ENCODE peak calls at places on chromosomes 3 and 15, in eight cellular contexts. One of them, this sample, is unnamed.

GRCh38 chr3:71406945-71407629 is 176.4 kb downstream of the FOXP1 start:
- DNase-seq in stimulated activated CD8-positive, alpha-beta memory T cell treated with anti-CD3 and anti-CD28 coated beads, Interleukin-12 subunit alpha, Interleukin-12 subunit beta, amount 100 ng/mL, for 1 hour: no peak
- DNase-seq in NCI-H1694: no peak
- DNase-seq in activated T-cell treated with anti-CD3 and anti-CD28 coated beads, Interleukin-2, amount 50 U/mL, for 24 hours: no peak
- DNase-seq in cardiac septum: no peak
- DNase-seq in fibroblast of the conjunctiva: no peak
- DNase-seq in brain microvascular endothelial cell: no peak
- DNase-seq in cardiac fibroblast: no peak
- DNase-seq in this sample: no peak

GRCh38 chr3:13655074-13655913 is 106.4 kb downstream of the FBLN2 start:
- DNase-seq in stimulated activated CD8-positive, alpha-beta memory T cell treated with anti-CD3 and anti-CD28 coated beads, Interleukin-12 subunit alpha, Interleukin-12 subunit beta, amount 100 ng/mL, for 1 hour: no peak
- DNase-seq in NCI-H1694: no peak
- DNase-seq in activated T-cell treated with anti-CD3 and anti-CD28 coated beads, Interleukin-2, amount 50 U/mL, for 24 hours: peak
- DNase-seq in cardiac septum: no peak
- DNase-seq in fibroblast of the conjunctiva: no peak
- DNase-seq in brain microvascular endothelial cell: no peak
- DNase-seq in cardiac fibroblast: peak
- DNase-seq in this sample: peak

GRCh38 chr3:4394048-4394447 is 73.0 kb downstream of the SUMF1 start:
- DNase-seq in stimulated activated CD8-positive, alpha-beta memory T cell treated with anti-CD3 and anti-CD28 coated beads, Interleukin-12 subunit alpha, Interleukin-12 subunit beta, amount 100 ng/mL, for 1 hour: no peak
- DNase-seq in NCI-H1694: no peak
- DNase-seq in activated T-cell treated with anti-CD3 and anti-CD28 coated beads, Interleukin-2, amount 50 U/mL, for 24 hours: no peak
- DNase-seq in cardiac septum: no peak
- DNase-seq in fibroblast of the conjunctiva: no peak
- DNase-seq in brain microvascular endothelial cell: peak
- DNase-seq in cardiac fibroblast: peak
- DNase-seq in this sample: no peak

GRCh38 chr3:98291332-98291957 is 9.1 kb downstream of the OR5H2 start:
- DNase-seq in stimulated activated CD8-positive, alpha-beta memory T cell treated with anti-CD3 and anti-CD28 coated beads, Interleukin-12 subunit alpha, Interleukin-12 subunit beta, amount 100 ng/mL, for 1 hour: no peak
- DNase-seq in NCI-H1694: no peak
- DNase-seq in activated T-cell treated with anti-CD3 and anti-CD28 coated beads, Interleukin-2, amount 50 U/mL, for 24 hours: no peak
- DNase-seq in cardiac septum: no peak
- DNase-seq in fibroblast of the conjunctiva: no peak
- DNase-seq in brain microvascular endothelial cell: no peak
- DNase-seq in cardiac fibroblast: no peak
- DNase-seq in this sample: no peak

GRCh38 chr15:67331676-67332075 is 77.1 kb downstream of the IQCH start:
- DNase-seq in stimulated activated CD8-positive, alpha-beta memory T cell treated with anti-CD3 and anti-CD28 coated beads, Interleukin-12 subunit alpha, Interleukin-12 subunit beta, amount 100 ng/mL, for 1 hour: no peak
- DNase-seq in NCI-H1694: no peak
- DNase-seq in activated T-cell treated with anti-CD3 and anti-CD28 coated beads, Interleukin-2, amount 50 U/mL, for 24 hours: no peak
- DNase-seq in cardiac septum: no peak
- DNase-seq in fibroblast of the conjunctiva: peak
- DNase-seq in brain microvascular endothelial cell: no peak
- DNase-seq in cardiac fibroblast: peak
- DNase-seq in this sample: no peak

GRCh38 chr3:128585189-128585588 is 65.4 kb downstream of the RPN1 start:
- DNase-seq in stimulated activated CD8-positive, alpha-beta memory T cell treated with anti-CD3 and anti-CD28 coated beads, Interleukin-12 subunit alpha, Interleukin-12 subunit beta, amount 100 ng/mL, for 1 hour: no peak
- DNase-seq in NCI-H1694: no peak
- DNase-seq in activated T-cell treated with anti-CD3 and anti-CD28 coated beads, Interleukin-2, amount 50 U/mL, for 24 hours: no peak
- DNase-seq in cardiac septum: no peak
- DNase-seq in fibroblast of the conjunctiva: no peak
- DNase-seq in brain microvascular endothelial cell: no peak
- DNase-seq in cardiac fibroblast: no peak
- DNase-seq in this sample: no peak

GRCh38 chr3:37447732-37448131 is 273.4 kb upstream of the LRRFIP2 start:
- DNase-seq in stimulated activated CD8-positive, alpha-beta memory T cell treated with anti-CD3 and anti-CD28 coated beads, Interleukin-12 subunit alpha, Interleukin-12 subunit beta, amount 100 ng/mL, for 1 hour: no peak
- DNase-seq in NCI-H1694: no peak
- DNase-seq in activated T-cell treated with anti-CD3 and anti-CD28 coated beads, Interleukin-2, amount 50 U/mL, for 24 hours: no peak
- DNase-seq in cardiac septum: no peak
- DNase-seq in fibroblast of the conjunctiva: no peak
- DNase-seq in brain microvascular endothelial cell: no peak
- DNase-seq in cardiac fibroblast: no peak
- DNase-seq in this sample: no peak

GRCh38 chr3:70065666-70066253 is 66.2 kb downstream of the SAMMSON start:
- DNase-seq in stimulated activated CD8-positive, alpha-beta memory T cell treated with anti-CD3 and anti-CD28 coated beads, Interleukin-12 subunit alpha, Interleukin-12 subunit beta, amount 100 ng/mL, for 1 hour: no peak
- DNase-seq in NCI-H1694: no peak
- DNase-seq in activated T-cell treated with anti-CD3 and anti-CD28 coated beads, Interleukin-2, amount 50 U/mL, for 24 hours: no peak
- DNase-seq in cardiac septum: no peak
- DNase-seq in fibroblast of the conjunctiva: no peak
- DNase-seq in brain microvascular endothelial cell: no peak
- DNase-seq in cardiac fibroblast: no peak
- DNase-seq in this sample: peak

GRCh38 chr15:92749172-92749571 is 93.6 kb upstream of the FAM174B start:
- DNase-seq in stimulated activated CD8-positive, alpha-beta memory T cell treated with anti-CD3 and anti-CD28 coated beads, Interleukin-12 subunit alpha, Interleukin-12 subunit beta, amount 100 ng/mL, for 1 hour: no peak
- DNase-seq in NCI-H1694: no peak
- DNase-seq in activated T-cell treated with anti-CD3 and anti-CD28 coated beads, Interleukin-2, amount 50 U/mL, for 24 hours: no peak
- DNase-seq in cardiac septum: no peak
- DNase-seq in fibroblast of the conjunctiva: no peak
- DNase-seq in brain microvascular endothelial cell: no peak
- DNase-seq in cardiac fibroblast: no peak
- DNase-seq in this sample: no peak

GRCh38 chr15:36136054-36136453 is 443.4 kb upstream of the CDIN1 start:
- DNase-seq in stimulated activated CD8-positive, alpha-beta memory T cell treated with anti-CD3 and anti-CD28 coated beads, Interleukin-12 subunit alpha, Interleukin-12 subunit beta, amount 100 ng/mL, for 1 hour: no peak
- DNase-seq in NCI-H1694: no peak
- DNase-seq in activated T-cell treated with anti-CD3 and anti-CD28 coated beads, Interleukin-2, amount 50 U/mL, for 24 hours: no peak
- DNase-seq in cardiac septum: no peak
- DNase-seq in fibroblast of the conjunctiva: no peak
- DNase-seq in brain microvascular endothelial cell: no peak
- DNase-seq in cardiac fibroblast: no peak
- DNase-seq in this sample: no peak

GRCh38 chr3:155747286-155747685 is 2.4 kb upstream of the PLCH1 start:
- DNase-seq in stimulated activated CD8-positive, alpha-beta memory T cell treated with anti-CD3 and anti-CD28 coated beads, Interleukin-12 subunit alpha, Interleukin-12 subunit beta, amount 100 ng/mL, for 1 hour: no peak
- DNase-seq in NCI-H1694: no peak
- DNase-seq in activated T-cell treated with anti-CD3 and anti-CD28 coated beads, Interleukin-2, amount 50 U/mL, for 24 hours: no peak
- DNase-seq in cardiac septum: no peak
- DNase-seq in fibroblast of the conjunctiva: no peak
- DNase-seq in brain microvascular endothelial cell: no peak
- DNase-seq in cardiac fibroblast: no peak
- DNase-seq in this sample: no peak

GRCh38 chr15:63233667-63234419 is 43.6 kb upstream of the APH1B start:
- DNase-seq in stimulated activated CD8-positive, alpha-beta memory T cell treated with anti-CD3 and anti-CD28 coated beads, Interleukin-12 subunit alpha, Interleukin-12 subunit beta, amount 100 ng/mL, for 1 hour: no peak
- DNase-seq in NCI-H1694: no peak
- DNase-seq in activated T-cell treated with anti-CD3 and anti-CD28 coated beads, Interleukin-2, amount 50 U/mL, for 24 hours: no peak
- DNase-seq in cardiac septum: no peak
- DNase-seq in fibroblast of the conjunctiva: no peak
- DNase-seq in brain microvascular endothelial cell: peak
- DNase-seq in cardiac fibroblast: peak
- DNase-seq in this sample: no peak

GRCh38 chr3:188137062-188137461 is 16.9 kb upstream of the LPP start:
- DNase-seq in stimulated activated CD8-positive, alpha-beta memory T cell treated with anti-CD3 and anti-CD28 coated beads, Interleukin-12 subunit alpha, Interleukin-12 subunit beta, amount 100 ng/mL, for 1 hour: no peak
- DNase-seq in NCI-H1694: no peak
- DNase-seq in activated T-cell treated with anti-CD3 and anti-CD28 coated beads, Interleukin-2, amount 50 U/mL, for 24 hours: no peak
- DNase-seq in cardiac septum: no peak
- DNase-seq in fibroblast of the conjunctiva: no peak
- DNase-seq in brain microvascular endothelial cell: no peak
- DNase-seq in cardiac fibroblast: no peak
- DNase-seq in this sample: no peak

GRCh38 chr15:91711384-91712082 is 142.0 kb upstream of the SLCO3A1 start:
- DNase-seq in stimulated activated CD8-positive, alpha-beta memory T cell treated with anti-CD3 and anti-CD28 coated beads, Interleukin-12 subunit alpha, Interleukin-12 subunit beta, amount 100 ng/mL, for 1 hour: no peak
- DNase-seq in NCI-H1694: no peak
- DNase-seq in activated T-cell treated with anti-CD3 and anti-CD28 coated beads, Interleukin-2, amount 50 U/mL, for 24 hours: no peak
- DNase-seq in cardiac septum: no peak
- DNase-seq in fibroblast of the conjunctiva: no peak
- DNase-seq in brain microvascular endothelial cell: no peak
- DNase-seq in cardiac fibroblast: no peak
- DNase-seq in this sample: no peak

GRCh38 chr3:122353215-122353614 is 28.2 kb downstream of the CSTA start:
- DNase-seq in stimulated activated CD8-positive, alpha-beta memory T cell treated with anti-CD3 and anti-CD28 coated beads, Interleukin-12 subunit alpha, Interleukin-12 subunit beta, amount 100 ng/mL, for 1 hour: no peak
- DNase-seq in NCI-H1694: peak
- DNase-seq in activated T-cell treated with anti-CD3 and anti-CD28 coated beads, Interleukin-2, amount 50 U/mL, for 24 hours: no peak
- DNase-seq in cardiac septum: no peak
- DNase-seq in fibroblast of the conjunctiva: no peak
- DNase-seq in brain microvascular endothelial cell: no peak
- DNase-seq in cardiac fibroblast: peak
- DNase-seq in this sample: no peak

GRCh38 chr3:114827495-114827894 is 319.6 kb downstream of the ZBTB20 start:
- DNase-seq in stimulated activated CD8-positive, alpha-beta memory T cell treated with anti-CD3 and anti-CD28 coated beads, Interleukin-12 subunit alpha, Interleukin-12 subunit beta, amount 100 ng/mL, for 1 hour: no peak
- DNase-seq in NCI-H1694: peak
- DNase-seq in activated T-cell treated with anti-CD3 and anti-CD28 coated beads, Interleukin-2, amount 50 U/mL, for 24 hours: no peak
- DNase-seq in cardiac septum: no peak
- DNase-seq in fibroblast of the conjunctiva: peak
- DNase-seq in brain microvascular endothelial cell: peak
- DNase-seq in cardiac fibroblast: peak
- DNase-seq in this sample: peak

GRCh38 chr15:45449878-45450277 is 71.5 kb upstream of the GATM start:
- DNase-seq in stimulated activated CD8-positive, alpha-beta memory T cell treated with anti-CD3 and anti-CD28 coated beads, Interleukin-12 subunit alpha, Interleukin-12 subunit beta, amount 100 ng/mL, for 1 hour: no peak
- DNase-seq in NCI-H1694: no peak
- DNase-seq in activated T-cell treated with anti-CD3 and anti-CD28 coated beads, Interleukin-2, amount 50 U/mL, for 24 hours: no peak
- DNase-seq in cardiac septum: no peak
- DNase-seq in fibroblast of the conjunctiva: no peak
- DNase-seq in brain microvascular endothelial cell: no peak
- DNase-seq in cardiac fibroblast: no peak
- DNase-seq in this sample: no peak

GRCh38 chr3:172913911-172914730 is 163.6 kb downstream of the ECT2 start:
- DNase-seq in stimulated activated CD8-positive, alpha-beta memory T cell treated with anti-CD3 and anti-CD28 coated beads, Interleukin-12 subunit alpha, Interleukin-12 subunit beta, amount 100 ng/mL, for 1 hour: no peak
- DNase-seq in NCI-H1694: no peak
- DNase-seq in activated T-cell treated with anti-CD3 and anti-CD28 coated beads, Interleukin-2, amount 50 U/mL, for 24 hours: no peak
- DNase-seq in cardiac septum: no peak
- DNase-seq in fibroblast of the conjunctiva: no peak
- DNase-seq in brain microvascular endothelial cell: no peak
- DNase-seq in cardiac fibroblast: no peak
- DNase-seq in this sample: no peak

GRCh38 chr3:98371853-98372252 is 18.2 kb downstream of the OR5K4 start:
- DNase-seq in stimulated activated CD8-positive, alpha-beta memory T cell treated with anti-CD3 and anti-CD28 coated beads, Interleukin-12 subunit alpha, Interleukin-12 subunit beta, amount 100 ng/mL, for 1 hour: no peak
- DNase-seq in NCI-H1694: no peak
- DNase-seq in activated T-cell treated with anti-CD3 and anti-CD28 coated beads, Interleukin-2, amount 50 U/mL, for 24 hours: no peak
- DNase-seq in cardiac septum: no peak
- DNase-seq in fibroblast of the conjunctiva: no peak
- DNase-seq in brain microvascular endothelial cell: no peak
- DNase-seq in cardiac fibroblast: no peak
- DNase-seq in this sample: no peak

GRCh38 chr15:77002436-77002835 is 7.5 kb downstream of the PSTPIP1 start:
- DNase-seq in stimulated activated CD8-positive, alpha-beta memory T cell treated with anti-CD3 and anti-CD28 coated beads, Interleukin-12 subunit alpha, Interleukin-12 subunit beta, amount 100 ng/mL, for 1 hour: no peak
- DNase-seq in NCI-H1694: no peak
- DNase-seq in activated T-cell treated with anti-CD3 and anti-CD28 coated beads, Interleukin-2, amount 50 U/mL, for 24 hours: no peak
- DNase-seq in cardiac septum: no peak
- DNase-seq in fibroblast of the conjunctiva: no peak
- DNase-seq in brain microvascular endothelial cell: no peak
- DNase-seq in cardiac fibroblast: no peak
- DNase-seq in this sample: no peak

GRCh38 chr15:55549305-55549704 is 38.8 kb downstream of the PYGO1 start:
- DNase-seq in stimulated activated CD8-positive, alpha-beta memory T cell treated with anti-CD3 and anti-CD28 coated beads, Interleukin-12 subunit alpha, Interleukin-12 subunit beta, amount 100 ng/mL, for 1 hour: no peak
- DNase-seq in NCI-H1694: no peak
- DNase-seq in activated T-cell treated with anti-CD3 and anti-CD28 coated beads, Interleukin-2, amount 50 U/mL, for 24 hours: no peak
- DNase-seq in cardiac septum: no peak
- DNase-seq in fibroblast of the conjunctiva: no peak
- DNase-seq in brain microvascular endothelial cell: no peak
- DNase-seq in cardiac fibroblast: no peak
- DNase-seq in this sample: no peak

GRCh38 chr15:39321977-39322376 is 258.9 kb upstream of the THBS1 start:
- DNase-seq in stimulated activated CD8-positive, alpha-beta memory T cell treated with anti-CD3 and anti-CD28 coated beads, Interleukin-12 subunit alpha, Interleukin-12 subunit beta, amount 100 ng/mL, for 1 hour: no peak
- DNase-seq in NCI-H1694: no peak
- DNase-seq in activated T-cell treated with anti-CD3 and anti-CD28 coated beads, Interleukin-2, amount 50 U/mL, for 24 hours: no peak
- DNase-seq in cardiac septum: no peak
- DNase-seq in fibroblast of the conjunctiva: no peak
- DNase-seq in brain microvascular endothelial cell: peak
- DNase-seq in cardiac fibroblast: peak
- DNase-seq in this sample: no peak

GRCh38 chr3:119257654-119258410 is 17.2 kb upstream of the B4GALT4 start:
- DNase-seq in stimulated activated CD8-positive, alpha-beta memory T cell treated with anti-CD3 and anti-CD28 coated beads, Interleukin-12 subunit alpha, Interleukin-12 subunit beta, amount 100 ng/mL, for 1 hour: no peak
- DNase-seq in NCI-H1694: no peak
- DNase-seq in activated T-cell treated with anti-CD3 and anti-CD28 coated beads, Interleukin-2, amount 50 U/mL, for 24 hours: no peak
- DNase-seq in cardiac septum: no peak
- DNase-seq in fibroblast of the conjunctiva: no peak
- DNase-seq in brain microvascular endothelial cell: no peak
- DNase-seq in cardiac fibroblast: peak
- DNase-seq in this sample: no peak

GRCh38 chr15:70089692-70089971 is 8.1 kb downstream of the TLE3 start:
- DNase-seq in stimulated activated CD8-positive, alpha-beta memory T cell treated with anti-CD3 and anti-CD28 coated beads, Interleukin-12 subunit alpha, Interleukin-12 subunit beta, amount 100 ng/mL, for 1 hour: no peak
- DNase-seq in NCI-H1694: no peak
- DNase-seq in activated T-cell treated with anti-CD3 and anti-CD28 coated beads, Interleukin-2, amount 50 U/mL, for 24 hours: no peak
- DNase-seq in cardiac septum: no peak
- DNase-seq in fibroblast of the conjunctiva: no peak
- DNase-seq in brain microvascular endothelial cell: no peak
- DNase-seq in cardiac fibroblast: no peak
- DNase-seq in this sample: no peak

GRCh38 chr3:143124683-143125520 is 5.3 kb downstream of the CHST2 start:
- DNase-seq in stimulated activated CD8-positive, alpha-beta memory T cell treated with anti-CD3 and anti-CD28 coated beads, Interleukin-12 subunit alpha, Interleukin-12 subunit beta, amount 100 ng/mL, for 1 hour: no peak
- DNase-seq in NCI-H1694: no peak
- DNase-seq in activated T-cell treated with anti-CD3 and anti-CD28 coated beads, Interleukin-2, amount 50 U/mL, for 24 hours: no peak
- DNase-seq in cardiac septum: no peak
- DNase-seq in fibroblast of the conjunctiva: no peak
- DNase-seq in brain microvascular endothelial cell: no peak
- DNase-seq in cardiac fibroblast: peak
- DNase-seq in this sample: no peak

GRCh38 chr15:96720656-96721055 is 390.2 kb downstream of the NR2F2 start:
- DNase-seq in stimulated activated CD8-positive, alpha-beta memory T cell treated with anti-CD3 and anti-CD28 coated beads, Interleukin-12 subunit alpha, Interleukin-12 subunit beta, amount 100 ng/mL, for 1 hour: no peak
- DNase-seq in NCI-H1694: no peak
- DNase-seq in activated T-cell treated with anti-CD3 and anti-CD28 coated beads, Interleukin-2, amount 50 U/mL, for 24 hours: no peak
- DNase-seq in cardiac septum: no peak
- DNase-seq in fibroblast of the conjunctiva: no peak
- DNase-seq in brain microvascular endothelial cell: no peak
- DNase-seq in cardiac fibroblast: no peak
- DNase-seq in this sample: no peak